ENCODE peak calls at places on chromosome 11, in eight cellular contexts. One of them, this sample, is unnamed.

GRCh38 chr11:13038366-13038765 is 29.2 kb downstream of the RASSF10 start:
- DNase-seq in Caki2: no peak
- DNase-seq in ecto neural progenitor cell: no peak
- DNase-seq in hepatic stellate cell: no peak
- DNase-seq in K562: no peak
- DNase-seq in amniotic stem cell: no peak
- DNase-seq in activated CD4-positive, alpha-beta memory T cell treated with anti-CD3 and anti-CD28 coated beads, Interleukin-2, amount 10 ng/mL, durations not matched to agents 7 days and 5 days: no peak
- DNase-seq in activated CD4-positive, alpha-beta T cell treated with anti-CD3 and anti-CD28 coated beads for 4 hours: no peak
- DNase-seq in this sample: peak; percentile 6

GRCh38 chr11:116697011-116697410 is 75.8 kb downstream of the BUD13 start:
- DNase-seq in amniotic stem cell: no peak
- DNase-seq in hepatic stellate cell: no peak
- DNase-seq in activated CD4-positive, alpha-beta T cell treated with anti-CD3 and anti-CD28 coated beads for 4 hours: no peak
- DNase-seq in ecto neural progenitor cell: no peak
- DNase-seq in K562: no peak
- DNase-seq in Caki2: no peak
- DNase-seq in activated CD4-positive, alpha-beta memory T cell treated with anti-CD3 and anti-CD28 coated beads, Interleukin-2, amount 10 ng/mL, durations not matched to agents 7 days and 5 days: peak; percentile 7
- DNase-seq in this sample: no peak

GRCh38 chr11:71188886-71189767 is 63.2 kb downstream of the SHANK2 start:
- DNase-seq in Caki2: no peak
- DNase-seq in hepatic stellate cell: no peak
- DNase-seq in activated CD4-positive, alpha-beta T cell treated with anti-CD3 and anti-CD28 coated beads for 4 hours: no peak
- DNase-seq in ecto neural progenitor cell: no peak
- DNase-seq in activated CD4-positive, alpha-beta memory T cell treated with anti-CD3 and anti-CD28 coated beads, Interleukin-2, amount 10 ng/mL, durations not matched to agents 7 days and 5 days: no peak
- DNase-seq in amniotic stem cell: no peak
- DNase-seq in K562: no peak
- DNase-seq in this sample: no peak

GRCh38 chr11:34126959-34127848 is 21.8 kb downstream of the NAT10 start:
- DNase-seq in amniotic stem cell: no peak
- DNase-seq in Caki2: no peak
- DNase-seq in ecto neural progenitor cell: no peak
- DNase-seq in activated CD4-positive, alpha-beta T cell treated with anti-CD3 and anti-CD28 coated beads for 4 hours: no peak
- DNase-seq in activated CD4-positive, alpha-beta memory T cell treated with anti-CD3 and anti-CD28 coated beads, Interleukin-2, amount 10 ng/mL, durations not matched to agents 7 days and 5 days: no peak
- DNase-seq in K562: no peak
- DNase-seq in hepatic stellate cell: no peak
- DNase-seq in this sample: peak; percentile 17

GRCh38 chr11:115820026-115820425 is 315.8 kb upstream of the CADM1 start:
- DNase-seq in hepatic stellate cell: no peak
- DNase-seq in K562: no peak
- DNase-seq in activated CD4-positive, alpha-beta memory T cell treated with anti-CD3 and anti-CD28 coated beads, Interleukin-2, amount 10 ng/mL, durations not matched to agents 7 days and 5 days: no peak
- DNase-seq in Caki2: no peak
- DNase-seq in ecto neural progenitor cell: no peak
- DNase-seq in activated CD4-positive, alpha-beta T cell treated with anti-CD3 and anti-CD28 coated beads for 4 hours: no peak
- DNase-seq in amniotic stem cell: no peak
- DNase-seq in this sample: no peak

GRCh38 chr11:112769170-112769569 is 192.1 kb upstream of the NCAM1 start:
- DNase-seq in activated CD4-positive, alpha-beta memory T cell treated with anti-CD3 and anti-CD28 coated beads, Interleukin-2, amount 10 ng/mL, durations not matched to agents 7 days and 5 days: no peak
- DNase-seq in activated CD4-positive, alpha-beta T cell treated with anti-CD3 and anti-CD28 coated beads for 4 hours: no peak
- DNase-seq in hepatic stellate cell: no peak
- DNase-seq in ecto neural progenitor cell: no peak
- DNase-seq in Caki2: no peak
- DNase-seq in amniotic stem cell: no peak
- DNase-seq in K562: no peak
- DNase-seq in this sample: no peak

GRCh38 chr11:1825039-1825740 is 9.6 kb upstream of the SYT8 start:
- DNase-seq in ecto neural progenitor cell: peak; percentile 96
- DNase-seq in Caki2: no peak
- DNase-seq in amniotic stem cell: no peak
- DNase-seq in activated CD4-positive, alpha-beta memory T cell treated with anti-CD3 and anti-CD28 coated beads, Interleukin-2, amount 10 ng/mL, durations not matched to agents 7 days and 5 days: no peak
- DNase-seq in activated CD4-positive, alpha-beta T cell treated with anti-CD3 and anti-CD28 coated beads for 4 hours: no peak
- DNase-seq in hepatic stellate cell: no peak
- DNase-seq in K562: peak; percentile 93
- DNase-seq in this sample: peak; percentile 50

GRCh38 chr11:279040-279965 is 1.1 kb downstream of the NLRP6 start:
- DNase-seq in activated CD4-positive, alpha-beta memory T cell treated with anti-CD3 and anti-CD28 coated beads, Interleukin-2, amount 10 ng/mL, durations not matched to agents 7 days and 5 days: peak; percentile 19
- DNase-seq in activated CD4-positive, alpha-beta T cell treated with anti-CD3 and anti-CD28 coated beads for 4 hours: no peak
- DNase-seq in Caki2: no peak
- DNase-seq in K562: no peak
- DNase-seq in hepatic stellate cell: no peak
- DNase-seq in amniotic stem cell: no peak
- DNase-seq in ecto neural progenitor cell: peak; percentile 32
- DNase-seq in this sample: no peak

GRCh38 chr11:62147545-62147944 is 23.7 kb downstream of the INCENP start:
- DNase-seq in activated CD4-positive, alpha-beta T cell treated with anti-CD3 and anti-CD28 coated beads for 4 hours: no peak
- DNase-seq in Caki2: no peak
- DNase-seq in ecto neural progenitor cell: peak; percentile 32
- DNase-seq in amniotic stem cell: no peak
- DNase-seq in hepatic stellate cell: no peak
- DNase-seq in K562: no peak
- DNase-seq in activated CD4-positive, alpha-beta memory T cell treated with anti-CD3 and anti-CD28 coated beads, Interleukin-2, amount 10 ng/mL, durations not matched to agents 7 days and 5 days: peak; percentile 10
- DNase-seq in this sample: no peak

GRCh38 chr11:72771507-72771906 is 19.3 kb upstream of the ARAP1 start:
- DNase-seq in activated CD4-positive, alpha-beta memory T cell treated with anti-CD3 and anti-CD28 coated beads, Interleukin-2, amount 10 ng/mL, durations not matched to agents 7 days and 5 days: no peak
- DNase-seq in Caki2: no peak
- DNase-seq in hepatic stellate cell: peak; percentile 81
- DNase-seq in K562: peak; percentile 30
- DNase-seq in activated CD4-positive, alpha-beta T cell treated with anti-CD3 and anti-CD28 coated beads for 4 hours: no peak
- DNase-seq in ecto neural progenitor cell: no peak
- DNase-seq in amniotic stem cell: no peak
- DNase-seq in this sample: no peak

GRCh38 chr11:36253238-36253637 is 36.0 kb downstream of the COMMD9 start:
- DNase-seq in K562: no peak
- DNase-seq in activated CD4-positive, alpha-beta memory T cell treated with anti-CD3 and anti-CD28 coated beads, Interleukin-2, amount 10 ng/mL, durations not matched to agents 7 days and 5 days: no peak
- DNase-seq in ecto neural progenitor cell: no peak
- DNase-seq in amniotic stem cell: no peak
- DNase-seq in Caki2: no peak
- DNase-seq in hepatic stellate cell: no peak
- DNase-seq in activated CD4-positive, alpha-beta T cell treated with anti-CD3 and anti-CD28 coated beads for 4 hours: no peak
- DNase-seq in this sample: peak; percentile 69

GRCh38 chr11:103317118-103317517 is 207.9 kb downstream of the DYNC2H1 start:
- DNase-seq in Caki2: no peak
- DNase-seq in hepatic stellate cell: no peak
- DNase-seq in activated CD4-positive, alpha-beta T cell treated with anti-CD3 and anti-CD28 coated beads for 4 hours: no peak
- DNase-seq in amniotic stem cell: no peak
- DNase-seq in K562: no peak
- DNase-seq in ecto neural progenitor cell: no peak
- DNase-seq in activated CD4-positive, alpha-beta memory T cell treated with anti-CD3 and anti-CD28 coated beads, Interleukin-2, amount 10 ng/mL, durations not matched to agents 7 days and 5 days: no peak
- DNase-seq in this sample: no peak

GRCh38 chr11:42179211-42179610 is 719.8 kb upstream of the LRRC4C start:
- DNase-seq in activated CD4-positive, alpha-beta T cell treated with anti-CD3 and anti-CD28 coated beads for 4 hours: no peak
- DNase-seq in amniotic stem cell: no peak
- DNase-seq in ecto neural progenitor cell: no peak
- DNase-seq in K562: no peak
- DNase-seq in hepatic stellate cell: no peak
- DNase-seq in activated CD4-positive, alpha-beta memory T cell treated with anti-CD3 and anti-CD28 coated beads, Interleukin-2, amount 10 ng/mL, durations not matched to agents 7 days and 5 days: no peak
- DNase-seq in Caki2: no peak
- DNase-seq in this sample: no peak

GRCh38 chr11:111945198-111945597 is 8.1 kb downstream of the DIXDC1 start:
- DNase-seq in K562: no peak
- DNase-seq in ecto neural progenitor cell: no peak
- DNase-seq in amniotic stem cell: no peak
- DNase-seq in activated CD4-positive, alpha-beta memory T cell treated with anti-CD3 and anti-CD28 coated beads, Interleukin-2, amount 10 ng/mL, durations not matched to agents 7 days and 5 days: no peak
- DNase-seq in activated CD4-positive, alpha-beta T cell treated with anti-CD3 and anti-CD28 coated beads for 4 hours: no peak
- DNase-seq in Caki2: no peak
- DNase-seq in hepatic stellate cell: no peak
- DNase-seq in this sample: peak; percentile 81

GRCh38 chr11:115501895-115502589 is 2.2 kb downstream of the CADM1 start:
- DNase-seq in amniotic stem cell: no peak
- DNase-seq in hepatic stellate cell: no peak
- DNase-seq in activated CD4-positive, alpha-beta memory T cell treated with anti-CD3 and anti-CD28 coated beads, Interleukin-2, amount 10 ng/mL, durations not matched to agents 7 days and 5 days: no peak
- DNase-seq in Caki2: no peak
- DNase-seq in K562: no peak
- DNase-seq in ecto neural progenitor cell: no peak
- DNase-seq in activated CD4-positive, alpha-beta T cell treated with anti-CD3 and anti-CD28 coated beads for 4 hours: no peak
- DNase-seq in this sample: no peak

GRCh38 chr11:72577271-72577681 is 96.9 kb downstream of the PDE2A start:
- DNase-seq in Caki2: no peak
- DNase-seq in activated CD4-positive, alpha-beta memory T cell treated with anti-CD3 and anti-CD28 coated beads, Interleukin-2, amount 10 ng/mL, durations not matched to agents 7 days and 5 days: no peak
- DNase-seq in K562: no peak
- DNase-seq in amniotic stem cell: no peak
- DNase-seq in activated CD4-positive, alpha-beta T cell treated with anti-CD3 and anti-CD28 coated beads for 4 hours: no peak
- DNase-seq in ecto neural progenitor cell: no peak
- DNase-seq in hepatic stellate cell: no peak
- DNase-seq in this sample: no peak

GRCh38 chr11:8566613-8567210 is 27.3 kb downstream of the STK33 start:
- DNase-seq in activated CD4-positive, alpha-beta T cell treated with anti-CD3 and anti-CD28 coated beads for 4 hours: no peak
- DNase-seq in activated CD4-positive, alpha-beta memory T cell treated with anti-CD3 and anti-CD28 coated beads, Interleukin-2, amount 10 ng/mL, durations not matched to agents 7 days and 5 days: no peak
- DNase-seq in hepatic stellate cell: peak; percentile 4
- DNase-seq in ecto neural progenitor cell: no peak
- DNase-seq in K562: peak; percentile 8
- DNase-seq in Caki2: peak; percentile 44
- DNase-seq in amniotic stem cell: peak; percentile 39
- DNase-seq in this sample: peak; percentile 53

GRCh38 chr11:109247071-109247470 is 174.9 kb upstream of the C11orf87 start:
- DNase-seq in K562: no peak
- DNase-seq in hepatic stellate cell: peak; percentile 5
- DNase-seq in amniotic stem cell: no peak
- DNase-seq in Caki2: no peak
- DNase-seq in ecto neural progenitor cell: no peak
- DNase-seq in activated CD4-positive, alpha-beta T cell treated with anti-CD3 and anti-CD28 coated beads for 4 hours: no peak
- DNase-seq in activated CD4-positive, alpha-beta memory T cell treated with anti-CD3 and anti-CD28 coated beads, Interleukin-2, amount 10 ng/mL, durations not matched to agents 7 days and 5 days: no peak
- DNase-seq in this sample: peak; percentile 82

GRCh38 chr11:57430946-57431345 is 4.0 kb upstream of the SLC43A3 start:
- DNase-seq in activated CD4-positive, alpha-beta T cell treated with anti-CD3 and anti-CD28 coated beads for 4 hours: no peak
- DNase-seq in activated CD4-positive, alpha-beta memory T cell treated with anti-CD3 and anti-CD28 coated beads, Interleukin-2, amount 10 ng/mL, durations not matched to agents 7 days and 5 days: no peak
- DNase-seq in Caki2: no peak
- DNase-seq in K562: no peak
- DNase-seq in amniotic stem cell: no peak
- DNase-seq in ecto neural progenitor cell: no peak
- DNase-seq in hepatic stellate cell: no peak
- DNase-seq in this sample: no peak

GRCh38 chr11:124302291-124302690 is 11.5 kb downstream of the OR8D1 start:
- DNase-seq in activated CD4-positive, alpha-beta T cell treated with anti-CD3 and anti-CD28 coated beads for 4 hours: no peak
- DNase-seq in activated CD4-positive, alpha-beta memory T cell treated with anti-CD3 and anti-CD28 coated beads, Interleukin-2, amount 10 ng/mL, durations not matched to agents 7 days and 5 days: no peak
- DNase-seq in hepatic stellate cell: no peak
- DNase-seq in Caki2: no peak
- DNase-seq in K562: no peak
- DNase-seq in amniotic stem cell: no peak
- DNase-seq in ecto neural progenitor cell: no peak
- DNase-seq in this sample: no peak

GRCh38 chr11:114269498-114269897 is 26.7 kb upstream of the NNMT start:
- DNase-seq in ecto neural progenitor cell: no peak
- DNase-seq in hepatic stellate cell: no peak
- DNase-seq in activated CD4-positive, alpha-beta memory T cell treated with anti-CD3 and anti-CD28 coated beads, Interleukin-2, amount 10 ng/mL, durations not matched to agents 7 days and 5 days: no peak
- DNase-seq in amniotic stem cell: no peak
- DNase-seq in Caki2: no peak
- DNase-seq in K562: no peak
- DNase-seq in activated CD4-positive, alpha-beta T cell treated with anti-CD3 and anti-CD28 coated beads for 4 hours: no peak
- DNase-seq in this sample: no peak

GRCh38 chr11:61978703-61979661 is 11.5 kb upstream of the FTH1 start:
- DNase-seq in Caki2: no peak
- DNase-seq in amniotic stem cell: peak; percentile 42
- DNase-seq in ecto neural progenitor cell: no peak
- DNase-seq in hepatic stellate cell: no peak
- DNase-seq in activated CD4-positive, alpha-beta T cell treated with anti-CD3 and anti-CD28 coated beads for 4 hours: no peak
- DNase-seq in K562: no peak
- DNase-seq in activated CD4-positive, alpha-beta memory T cell treated with anti-CD3 and anti-CD28 coated beads, Interleukin-2, amount 10 ng/mL, durations not matched to agents 7 days and 5 days: no peak
- DNase-seq in this sample: no peak

GRCh38 chr11:108929241-108929640 is 264.4 kb downstream of the DDX10 start:
- DNase-seq in activated CD4-positive, alpha-beta memory T cell treated with anti-CD3 and anti-CD28 coated beads, Interleukin-2, amount 10 ng/mL, durations not matched to agents 7 days and 5 days: no peak
- DNase-seq in amniotic stem cell: peak; percentile 62
- DNase-seq in Caki2: peak; percentile 60
- DNase-seq in K562: no peak
- DNase-seq in ecto neural progenitor cell: no peak
- DNase-seq in activated CD4-positive, alpha-beta T cell treated with anti-CD3 and anti-CD28 coated beads for 4 hours: no peak
- DNase-seq in hepatic stellate cell: peak; percentile 45
- DNase-seq in this sample: peak; percentile 80

GRCh38 chr11:3161720-3162409 is 3.2 kb downstream of the OSBPL5 start:
- DNase-seq in Caki2: no peak
- DNase-seq in ecto neural progenitor cell: no peak
- DNase-seq in hepatic stellate cell: no peak
- DNase-seq in K562: no peak
- DNase-seq in activated CD4-positive, alpha-beta T cell treated with anti-CD3 and anti-CD28 coated beads for 4 hours: no peak
- DNase-seq in activated CD4-positive, alpha-beta memory T cell treated with anti-CD3 and anti-CD28 coated beads, Interleukin-2, amount 10 ng/mL, durations not matched to agents 7 days and 5 days: no peak
- DNase-seq in amniotic stem cell: no peak
- DNase-seq in this sample: no peak

GRCh38 chr11:111539426-111540113 is 950 bp upstream of the LAYN start:
- DNase-seq in ecto neural progenitor cell: no peak
- DNase-seq in activated CD4-positive, alpha-beta memory T cell treated with anti-CD3 and anti-CD28 coated beads, Interleukin-2, amount 10 ng/mL, durations not matched to agents 7 days and 5 days: no peak
- DNase-seq in amniotic stem cell: no peak
- DNase-seq in activated CD4-positive, alpha-beta T cell treated with anti-CD3 and anti-CD28 coated beads for 4 hours: peak; percentile 13
- DNase-seq in Caki2: no peak
- DNase-seq in hepatic stellate cell: no peak
- DNase-seq in K562: no peak
- DNase-seq in this sample: no peak

GRCh38 chr11:74932797-74933196 is 16.1 kb downstream of the XRRA1 start:
- DNase-seq in ecto neural progenitor cell: no peak
- DNase-seq in K562: no peak
- DNase-seq in activated CD4-positive, alpha-beta memory T cell treated with anti-CD3 and anti-CD28 coated beads, Interleukin-2, amount 10 ng/mL, durations not matched to agents 7 days and 5 days: peak; percentile 44
- DNase-seq in activated CD4-positive, alpha-beta T cell treated with anti-CD3 and anti-CD28 coated beads for 4 hours: no peak
- DNase-seq in Caki2: no peak
- DNase-seq in amniotic stem cell: no peak
- DNase-seq in hepatic stellate cell: no peak
- DNase-seq in this sample: peak; percentile 73

GRCh38 chr11:116199182-116199581 is 573.6 kb downstream of the BUD13 start:
- DNase-seq in activated CD4-positive, alpha-beta T cell treated with anti-CD3 and anti-CD28 coated beads for 4 hours: no peak
- DNase-seq in Caki2: no peak
- DNase-seq in ecto neural progenitor cell: no peak
- DNase-seq in K562: no peak
- DNase-seq in activated CD4-positive, alpha-beta memory T cell treated with anti-CD3 and anti-CD28 coated beads, Interleukin-2, amount 10 ng/mL, durations not matched to agents 7 days and 5 days: no peak
- DNase-seq in hepatic stellate cell: no peak
- DNase-seq in amniotic stem cell: no peak
- DNase-seq in this sample: no peak

GRCh38 chr11:46649180-46649738 is 31.9 kb downstream of the ATG13 start:
- DNase-seq in amniotic stem cell: peak; percentile 85
- DNase-seq in hepatic stellate cell: peak; percentile 81
- DNase-seq in Caki2: no peak
- DNase-seq in activated CD4-positive, alpha-beta T cell treated with anti-CD3 and anti-CD28 coated beads for 4 hours: no peak
- DNase-seq in ecto neural progenitor cell: no peak
- DNase-seq in K562: no peak
- DNase-seq in activated CD4-positive, alpha-beta memory T cell treated with anti-CD3 and anti-CD28 coated beads, Interleukin-2, amount 10 ng/mL, durations not matched to agents 7 days and 5 days: no peak
- DNase-seq in this sample: peak; percentile 97

GRCh38 chr11:103683581-103683980 is 352.9 kb upstream of the DDI1 start:
- DNase-seq in K562: no peak
- DNase-seq in amniotic stem cell: no peak
- DNase-seq in Caki2: no peak
- DNase-seq in activated CD4-positive, alpha-beta memory T cell treated with anti-CD3 and anti-CD28 coated beads, Interleukin-2, amount 10 ng/mL, durations not matched to agents 7 days and 5 days: no peak
- DNase-seq in activated CD4-positive, alpha-beta T cell treated with anti-CD3 and anti-CD28 coated beads for 4 hours: no peak
- DNase-seq in hepatic stellate cell: peak; percentile 2
- DNase-seq in ecto neural progenitor cell: no peak
- DNase-seq in this sample: peak; percentile 11

GRCh38 chr11:133894956-133895549 is 49.7 kb upstream of the SPATA19 start:
- DNase-seq in Caki2: no peak
- DNase-seq in amniotic stem cell: no peak
- DNase-seq in hepatic stellate cell: no peak
- DNase-seq in ecto neural progenitor cell: no peak
- DNase-seq in activated CD4-positive, alpha-beta memory T cell treated with anti-CD3 and anti-CD28 coated beads, Interleukin-2, amount 10 ng/mL, durations not matched to agents 7 days and 5 days: no peak
- DNase-seq in K562: no peak
- DNase-seq in activated CD4-positive, alpha-beta T cell treated with anti-CD3 and anti-CD28 coated beads for 4 hours: no peak
- DNase-seq in this sample: no peak

GRCh38 chr11:68302256-68303054 is 9.9 kb upstream of the LRP5 start:
- DNase-seq in activated CD4-positive, alpha-beta T cell treated with anti-CD3 and anti-CD28 coated beads for 4 hours: no peak
- DNase-seq in activated CD4-positive, alpha-beta memory T cell treated with anti-CD3 and anti-CD28 coated beads, Interleukin-2, amount 10 ng/mL, durations not matched to agents 7 days and 5 days: no peak
- DNase-seq in K562: peak; percentile 12
- DNase-seq in ecto neural progenitor cell: no peak
- DNase-seq in Caki2: peak; percentile 38
- DNase-seq in hepatic stellate cell: no peak
- DNase-seq in amniotic stem cell: no peak
- DNase-seq in this sample: peak; percentile 95

GRCh38 chr11:6604081-6604626 is 580 bp downstream of the ILK start:
- DNase-seq in activated CD4-positive, alpha-beta memory T cell treated with anti-CD3 and anti-CD28 coated beads, Interleukin-2, amount 10 ng/mL, durations not matched to agents 7 days and 5 days: peak; percentile 68
- DNase-seq in amniotic stem cell: peak; percentile 21
- DNase-seq in Caki2: peak; percentile 49
- DNase-seq in K562: peak; percentile 29
- DNase-seq in ecto neural progenitor cell: peak; percentile 71
- DNase-seq in activated CD4-positive, alpha-beta T cell treated with anti-CD3 and anti-CD28 coated beads for 4 hours: peak; percentile 58
- DNase-seq in hepatic stellate cell: peak; percentile 78
- DNase-seq in this sample: peak; percentile 66

GRCh38 chr11:110430267-110431211 is 791 bp downstream of the FDX1 start:
- DNase-seq in hepatic stellate cell: peak; percentile 34
- DNase-seq in K562: no peak
- DNase-seq in ecto neural progenitor cell: no peak
- DNase-seq in activated CD4-positive, alpha-beta T cell treated with anti-CD3 and anti-CD28 coated beads for 4 hours: peak; percentile 36
- DNase-seq in activated CD4-positive, alpha-beta memory T cell treated with anti-CD3 and anti-CD28 coated beads, Interleukin-2, amount 10 ng/mL, durations not matched to agents 7 days and 5 days: peak; percentile 18
- DNase-seq in Caki2: peak; percentile 22
- DNase-seq in amniotic stem cell: no peak
- DNase-seq in this sample: peak; percentile 6

GRCh38 chr11:86990520-86990919 is 35.3 kb upstream of the FZD4 start:
- DNase-seq in activated CD4-positive, alpha-beta memory T cell treated with anti-CD3 and anti-CD28 coated beads, Interleukin-2, amount 10 ng/mL, durations not matched to agents 7 days and 5 days: no peak
- DNase-seq in amniotic stem cell: no peak
- DNase-seq in activated CD4-positive, alpha-beta T cell treated with anti-CD3 and anti-CD28 coated beads for 4 hours: no peak
- DNase-seq in Caki2: peak; percentile 75
- DNase-seq in K562: no peak
- DNase-seq in ecto neural progenitor cell: no peak
- DNase-seq in hepatic stellate cell: peak; percentile 76
- DNase-seq in this sample: peak; percentile 81

This sample was measured in LHCN-M2.